ENCODE peak calls at places on chromosomes 3 and 15, in seven cellular contexts. Y is SK-MEL-5; R is HEK293T; K is SW480; E is activated CD4-positive, alpha-beta T cell treated with anti-CD3 and anti-CD28 coated beads for 48 hours; I is right cardiac atrium; T is M059J. D is an unnamed sample.

GRCh38 chr15:38625886-38626285 is 61.3 kb upstream of the RASGRP1 start:
- DNase-seq in Y (no peak), R (no peak), K (no peak), E (no peak), I (no peak), T (no peak), D (no peak)

GRCh38 chr3:30319713-30320112 is 286.7 kb upstream of the TGFBR2 start:
- DNase-seq in Y (peak), R (peak), K (peak), E (peak), I (peak), T (peak), D (peak)

GRCh38 chr15:64618138-64618537 is 157.3 kb downstream of the RBPMS2 start:
- DNase-seq in Y (no peak), R (no peak), K (no peak), E (no peak), I (no peak), T (no peak), D (no peak)

GRCh38 chr15:76945494-76945893 is 13.9 kb downstream of the RCN2 start:
- DNase-seq in Y (no peak), R (no peak), K (no peak), E (no peak), I (no peak), T (no peak), D (no peak)

GRCh38 chr3:128081226-128081625 is 29.0 kb downstream of the SEC61A1 start:
- DNase-seq in Y (no peak), R (no peak), K (no peak), E (no peak), I (no peak), T (no peak), D (no peak)

GRCh38 chr3:146491303-146491702 is 21.9 kb upstream of the PLSCR2 start:
- DNase-seq in Y (no peak), R (no peak), K (no peak), E (no peak), I (no peak), T (no peak), D (no peak)

GRCh38 chr15:65085990-65086679 is 9.6 kb downstream of the KBTBD13 start:
- DNase-seq in Y (peak), R (peak), K (peak), E (peak), I (no peak), T (peak), D (no peak)

GRCh38 chr15:90819850-90820249 is 48.5 kb upstream of the FURIN start:
- DNase-seq in Y (no peak), R (no peak), K (no peak), E (no peak), I (no peak), T (no peak), D (no peak)

GRCh38 chr15:94665687-94666441 is 434.5 kb downstream of the MCTP2 start:
- DNase-seq in Y (no peak), R (no peak), K (no peak), E (no peak), I (no peak), T (no peak), D (no peak)

GRCh38 chr3:41194701-41195100 is 4.6 kb upstream of the CTNNB1 start:
- DNase-seq in Y (no peak), R (no peak), K (no peak), E (no peak), I (no peak), T (no peak), D (no peak)

GRCh38 chr3:65537109-65537508 is 501.6 kb downstream of the MAGI1 start:
- DNase-seq in Y (no peak), R (no peak), K (no peak), E (no peak), I (no peak), T (no peak), D (no peak)